ENCODE peak calls at places on chromosomes 13 and 19, in four cellular contexts. I is stimulated activated CD4-positive, alpha-beta T cell treated with anti-CD3 and anti-CD28 coated beads, TNF-alpha, amount 100 ng/mL, for 1 hour; O is activated naive CD4-positive, alpha-beta T cell treated with anti-CD3 and anti-CD28 coated beads, Interleukin-2, amount 10 ng/mL, durations not matched to agents 7 days and 5 days; J is NCI-H446. R is an unnamed sample.

GRCh38 chr13:91144054-91144453 is 203.4 kb upstream of the MIR17HG start:
- DNase-seq in J (no peak), O (no peak), I (no peak), R (peak; percentile 24)

GRCh38 chr19:17079710-17080440 is 4.3 kb downstream of the MYO9B start:
- DNase-seq in J (no peak), I (peak; percentile 49), O (peak; percentile 70), R (peak; percentile 92)

GRCh38 chr19:17681505-17682125 is 6.5 kb downstream of the UNC13A start:
- DNase-seq in I (peak; percentile 16), J (no peak), O (peak; percentile 73), R (no peak)

GRCh38 chr13:76314495-76314894 is 571.7 kb downstream of the KCTD12 start:
- DNase-seq in I (no peak), O (no peak), J (no peak), R (no peak)

GRCh38 chr13:113518080-113518803 is 27.7 kb upstream of the DCUN1D2 start:
- DNase-seq in I (no peak), O (no peak), J (no peak), R (no peak)

GRCh38 chr13:50693755-50694154 is 149.7 kb downstream of the DLEU7 start:
- DNase-seq in J (no peak), O (no peak), I (no peak), R (no peak)

GRCh38 chr19:10520652-10521318 is 3.5 kb upstream of the S1PR5 start:
- DNase-seq in J (no peak), O (no peak), I (no peak), R (no peak)

GRCh38 chr13:40578055-40578454 is 88.4 kb downstream of the FOXO1 start:
- DNase-seq in O (no peak), J (peak; percentile 71), I (no peak), R (no peak)

GRCh38 chr19:17647071-17648020 is 40.8 kb downstream of the UNC13A start:
- DNase-seq in I (no peak), J (no peak), O (no peak), R (no peak)

R was measured in pons.